ENCODE peak calls at places on chromosomes 4 and X, in nine cellular contexts. H is stomach, U is sigmoid colon, I is transverse colon, M is SK-N-SH, B is suprapubic skin, X is breast epithelium, A is endothelial cell of umbilical vein, R is upper lobe of left lung. Z is an unnamed sample.

GRCh38 chr4:32037391-32037790 is 1317.2 kb downstream of the PCDH7 start:
- DNase-seq in B (no peak), H (no peak), R (no peak), U (no peak), I (no peak), X (no peak), M (no peak), A (no peak), Z (no peak)

GRCh38 chrX:83508006-83508405 is at the start of gene POU3F4:
- DNase-seq in U (peak; percentile 76), B (no peak), R (peak; percentile 15), A (no peak), M (no peak), I (no peak), X (no peak), H (no peak), Z (no peak)

GRCh38 chr4:73185903-73186302 is 72.7 kb downstream of the ANKRD17 start:
- DNase-seq in U (no peak), R (no peak), X (no peak), B (no peak), I (no peak), A (no peak), H (no peak), M (no peak), Z (no peak)

GRCh38 chrX:54785901-54786300 is 12.2 kb downstream of the ITIH6 start:
- DNase-seq in A (no peak), M (no peak), X (no peak), I (no peak), B (no peak), R (no peak), H (no peak), U (no peak), Z (no peak)

GRCh38 chr4:145755802-145756201 is 75.9 kb downstream of the C4orf51 start:
- DNase-seq in X (no peak), B (no peak), U (no peak), R (no peak), A (no peak), I (no peak), H (no peak), M (no peak), Z (no peak)

GRCh38 chr4:138952405-138952804 is 63.2 kb upstream of the NOCT start:
- DNase-seq in I (no peak), U (no peak), M (no peak), A (no peak), H (no peak), R (no peak), X (peak; percentile 35), B (no peak), Z (no peak)

GRCh38 chrX:16023790-16024734 is 99.3 kb upstream of the GRPR start:
- DNase-seq in I (no peak), X (no peak), U (no peak), H (no peak), R (no peak), M (no peak), A (no peak), B (no peak), Z (peak; percentile 22)

GRCh38 chr4:152265149-152265621 is 270.7 kb downstream of the FBXW7 start:
- DNase-seq in A (no peak), B (no peak), I (no peak), M (no peak), R (no peak), X (no peak), U (no peak), H (peak; percentile 39), Z (no peak)

GRCh38 chrX:884091-884490 is 253.5 kb downstream of the SHOX start:
- DNase-seq in A (no peak), U (no peak), M (no peak), H (no peak), R (no peak), I (no peak), X (no peak), B (no peak), Z (no peak)

GRCh38 chrX:137427813-137428212 is 138.1 kb upstream of the ZIC3 start:
- DNase-seq in R (no peak), H (no peak), U (no peak), A (no peak), B (no peak), I (no peak), M (no peak), X (no peak), Z (no peak)

GRCh38 chr4:11632488-11632887 is 203.8 kb upstream of the HS3ST1 start:
- DNase-seq in R (no peak), M (no peak), X (no peak), I (no peak), A (no peak), H (no peak), U (no peak), B (no peak), Z (no peak)

GRCh38 chr4:83454626-83455025 is 997 bp downstream of the HELQ start:
- DNase-seq in M (no peak), A (no peak), I (no peak), X (no peak), H (no peak), R (no peak), U (no peak), B (no peak), Z (no peak)

GRCh38 chr4:168981460-168981859 is 28.6 kb downstream of the CBR4 start:
- DNase-seq in B (no peak), H (no peak), X (no peak), I (no peak), M (no peak), R (no peak), A (peak; percentile 14), U (no peak), Z (no peak)

GRCh38 chr4:138448169-138448568 is 206.0 kb upstream of the SLC7A11 start:
- DNase-seq in R (no peak), H (no peak), I (no peak), B (no peak), X (no peak), M (no peak), U (no peak), A (peak; percentile 48), Z (no peak)

GRCh38 chrX:100685284-100685996 is 41.4 kb downstream of the SRPX2 start:
- DNase-seq in B (peak; percentile 78), A (peak; percentile 84), R (no peak), H (peak; percentile 77), M (peak; percentile 65), I (peak; percentile 81), X (peak; percentile 48), U (peak; percentile 86), Z (no peak)

GRCh38 chr4:152255437-152255836 is 280.5 kb downstream of the FBXW7 start:
- DNase-seq in B (no peak), X (no peak), U (no peak), R (no peak), M (no peak), I (no peak), A (peak; percentile 83), H (no peak), Z (no peak)

DNA sequence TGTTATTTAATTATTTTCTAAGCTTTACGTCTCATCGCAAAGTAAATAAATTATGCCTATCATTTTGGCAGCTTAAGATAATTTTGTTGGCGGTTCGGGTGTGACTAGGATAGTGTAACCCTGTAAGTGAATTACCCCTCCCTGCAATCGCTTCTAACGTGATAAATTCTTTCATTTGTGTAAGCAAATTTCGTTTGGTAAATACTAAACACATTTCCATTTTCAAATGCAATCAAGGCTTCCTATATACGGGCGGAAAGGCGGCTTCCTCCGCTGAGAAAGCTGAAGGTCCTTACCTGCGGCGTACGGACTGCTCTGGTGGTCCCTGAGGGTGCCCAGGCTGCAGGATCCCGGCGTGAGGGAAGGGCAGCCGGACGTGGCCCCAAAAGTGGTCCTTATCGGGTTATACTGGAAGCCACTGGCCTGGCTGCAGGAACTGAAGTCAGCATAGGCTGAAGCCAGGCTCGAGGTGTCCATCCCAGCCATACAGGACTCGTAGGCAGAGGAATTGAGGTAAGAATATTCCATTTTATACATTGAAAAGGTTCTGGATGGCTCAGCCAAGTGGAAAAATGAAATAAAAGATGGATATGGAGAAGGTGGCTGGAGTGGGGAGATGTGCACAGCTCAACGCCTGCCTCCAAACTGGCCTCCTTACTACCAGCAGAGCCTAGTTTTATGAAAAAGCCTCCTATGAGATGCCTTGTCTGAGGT is at the start of gene PHOX2B:
- DNase-seq in A (no peak), R (peak; percentile 42), M (peak; percentile 70), X (no peak), H (no peak), U (no peak), I (no peak), B (no peak), Z (no peak)
- TF ChIP-seq POLR2AphosphoS5 in A (no peak), R (no peak), M (no peak), X (no peak), H (no peak), U (no peak), I (no peak), B (no peak), Z (no peak)

DNA sequence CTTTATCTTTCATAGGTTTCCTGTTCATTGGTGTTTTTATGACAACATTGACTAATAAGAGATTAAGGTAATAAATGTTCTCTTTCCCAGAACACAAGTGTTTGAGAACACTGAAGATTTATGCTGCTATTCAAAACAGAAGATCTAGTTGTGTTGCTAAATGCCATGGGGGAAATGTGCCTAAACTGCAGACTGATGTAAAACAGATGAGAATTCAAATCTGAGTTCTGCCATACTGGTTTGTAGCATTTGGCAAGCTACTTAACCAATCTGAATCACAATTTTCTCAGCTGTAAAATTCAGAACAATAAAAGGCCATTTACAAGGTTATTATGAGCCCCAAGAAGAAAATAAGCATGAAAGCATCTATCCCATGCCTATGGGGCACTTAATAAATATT is 2.3 kb downstream of the SLC10A6 start:
- DNase-seq in H (no peak), U (no peak), M (no peak), A (peak; percentile 79), B (no peak), I (no peak), X (no peak), R (no peak), Z (no peak)
- TF ChIP-seq POLR2AphosphoS5 in H (no peak), U (no peak), M (no peak), A (no peak), B (no peak), I (no peak), X (no peak), R (no peak), Z (no peak)

GRCh38 chr4:143819029-143819428 is 86.3 kb downstream of the GYPE start:
- DNase-seq in A (no peak), M (no peak), I (no peak), X (no peak), R (no peak), H (no peak), B (no peak), U (no peak), Z (no peak)
- TF ChIP-seq POLR2AphosphoS5 in A (no peak), M (no peak), I (no peak), X (no peak), R (no peak), H (no peak), B (no peak), U (no peak), Z (no peak)

DNA sequence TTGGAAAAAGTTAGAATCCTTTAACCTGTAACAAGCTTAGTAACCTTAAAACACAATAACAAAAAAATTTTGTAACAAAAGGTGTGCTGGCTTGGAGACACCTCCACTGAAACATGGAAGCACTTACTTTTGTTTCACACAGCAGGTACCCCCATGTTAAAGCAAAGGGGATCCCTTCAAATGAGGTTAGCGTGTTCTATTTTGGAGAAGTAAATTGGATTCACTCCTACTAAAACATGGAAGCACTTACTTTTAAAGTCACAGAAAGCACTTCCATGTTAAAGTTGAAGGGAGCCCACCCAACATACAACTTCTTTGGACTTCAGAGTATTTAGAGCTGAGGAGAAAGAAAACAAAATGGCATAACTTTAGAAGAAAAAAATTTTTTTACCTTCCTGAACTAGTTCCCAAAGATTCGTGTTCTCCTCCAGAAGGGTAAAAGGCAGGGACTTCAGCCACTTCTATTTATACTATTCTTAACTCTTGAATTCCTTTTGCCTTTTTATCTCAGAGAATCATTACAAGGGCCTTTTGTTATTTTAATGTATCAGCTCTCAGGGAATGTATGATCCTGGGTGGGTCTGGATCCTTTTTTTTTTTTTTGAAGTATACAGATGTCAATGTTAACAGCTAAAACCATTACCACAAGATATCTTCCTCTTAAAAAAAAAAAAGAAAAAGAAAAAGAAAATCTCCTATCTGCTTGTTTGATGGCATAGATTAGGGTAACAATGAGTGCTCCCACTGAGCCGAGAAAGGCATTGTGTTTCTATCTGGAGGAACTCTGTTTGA is 11.5 kb downstream of the LARP7 start:
- DNase-seq in A (no peak), H (no peak), M (no peak), R (no peak), I (no peak), U (no peak), B (no peak), X (no peak), Z (no peak)
- TF ChIP-seq POLR2AphosphoS5 in A (no peak), H (no peak), M (no peak), R (no peak), I (no peak), U (no peak), B (no peak), X (no peak), Z (no peak)

Z was measured in GM12891.